ENCODE peak calls at places on chromosomes 16 and 17, in six cellular contexts. L is Panc1, J is GM23248, C is skeletal muscle cell, Q is A549, V is AG04449. A is an unnamed sample.

GRCh38 chr17:55606431-55606830 is 95.2 kb upstream of the SMIM36 start:
- DNase-seq in J (no peak), C (no peak), Q (no peak), L (no peak), V (no peak), A (no peak)

GRCh38 chr17:11855306-11855705 is 142.0 kb downstream of the ZNF18 start:
- DNase-seq in L (no peak), C (no peak), J (no peak), Q (no peak), V (no peak), A (no peak)

GRCh38 chr16:71229344-71229743 is 1.2 kb downstream of the HYDIN start:
- DNase-seq in L (no peak), Q (no peak), J (no peak), V (no peak), C (no peak), A (no peak)

GRCh38 chr17:50769884-50770283 is 2.6 kb upstream of the ANKRD40CL start:
- DNase-seq in Q (no peak), L (no peak), J (no peak), C (no peak), V (no peak), A (peak)

GRCh38 chr16:85573696-85574641 is 39.2 kb upstream of the GSE1 start:
- DNase-seq in C (peak), L (no peak), Q (no peak), V (no peak), J (peak), A (peak)

GRCh38 chr16:10895053-10895946 is 18.3 kb downstream of the CIITA start:
- DNase-seq in Q (no peak), L (no peak), J (peak), V (no peak), C (peak), A (no peak)

GRCh38 chr16:79612207-79612606 is 11.7 kb upstream of the MAF start:
- DNase-seq in J (no peak), L (no peak), V (no peak), C (no peak), Q (peak), A (no peak)

GRCh38 chr16:1772362-1772907 is at the start of gene EME2:
- DNase-seq in V (no peak), C (no peak), L (no peak), Q (peak), J (peak), A (no peak)

GRCh38 chr17:68792042-68792685 is 163.0 kb downstream of the ABCA8 start:
- DNase-seq in V (no peak), J (peak), L (no peak), C (peak), Q (no peak), A (no peak)
- H3K4me3 ChIP-seq in V (no peak), J (no peak), L (no peak), C (no peak), Q (no peak), A (no peak)

GRCh38 chr16:67430504-67431076 is 331 bp upstream of the HSD11B2 start:
- DNase-seq in C (no peak), V (no peak), L (no peak), Q (no peak), J (peak), A (no peak)

GRCh38 chr16:67428146-67428731 is 2.7 kb upstream of the HSD11B2 start:
- DNase-seq in J (peak), V (no peak), Q (peak), L (peak), C (no peak), A (no peak)

GRCh38 chr16:67429053-67429798 is 1.7 kb upstream of the HSD11B2 start:
- DNase-seq in Q (no peak), C (no peak), V (no peak), J (no peak), L (no peak), A (no peak)

GRCh38 chr16:67431077-67431804 is at the start of gene HSD11B2:
- DNase-seq in C (no peak), Q (peak), L (no peak), J (peak), V (no peak), A (no peak)

GRCh38 chr16:67429799-67430503 is 970 bp upstream of the HSD11B2 start:
- DNase-seq in C (no peak), J (no peak), Q (no peak), V (no peak), L (no peak), A (no peak)
- H3K4me3 ChIP-seq in C (peak), J (peak), Q (peak), V (peak), L (peak), A (peak)

DNA sequence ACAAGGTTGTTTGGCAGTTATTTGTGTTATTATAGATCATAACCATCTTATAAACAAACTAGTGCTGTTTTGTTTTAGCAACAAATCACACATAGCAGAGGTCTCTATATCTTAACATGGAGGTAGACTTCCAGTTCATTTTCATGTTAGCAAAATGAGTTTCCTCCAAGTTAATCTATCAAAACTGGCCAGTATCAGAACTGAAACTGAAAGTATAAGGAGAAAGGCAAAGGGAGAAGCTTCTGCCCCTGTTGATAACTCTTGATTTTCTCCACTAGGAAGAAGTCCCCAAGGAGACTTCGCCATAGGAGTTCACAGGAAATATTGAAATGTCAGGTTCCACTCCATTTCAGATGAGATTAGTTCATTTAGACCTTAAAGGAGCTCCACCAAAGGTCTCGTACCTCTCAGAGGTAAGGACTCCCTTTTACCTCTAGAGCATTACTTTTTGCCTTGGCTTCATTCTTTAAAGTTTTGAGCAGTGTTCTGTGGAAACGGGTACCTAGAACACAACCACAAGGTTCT is 1.1 kb upstream of the OGFOD3 start:
- DNase-seq in C (no peak), Q (no peak), V (no peak), L (no peak), J (peak), A (no peak)
- H3K4me3 ChIP-seq in C (peak), Q (no peak), V (peak), L (peak), J (peak), A (no peak)

GRCh38 chr17:42457107-42457787 is 1.4 kb upstream of the ATP6V0A1 start:
- DNase-seq in J (peak), Q (no peak), C (no peak), V (no peak), L (no peak), A (no peak)
- H3K4me3 ChIP-seq in J (peak), Q (no peak), C (no peak), V (no peak), L (no peak), A (no peak)

GRCh38 chr17:65101371-65101770 is 35.8 kb upstream of the RGS9 start:
- DNase-seq in C (no peak), V (no peak), J (no peak), Q (no peak), L (no peak), A (no peak)
- H3K4me3 ChIP-seq in C (no peak), V (no peak), J (no peak), Q (peak), L (peak), A (no peak)

A was measured in right atrium auricular region.